ENCODE peak calls at places on chromosomes 12 and 14, in six cellular contexts. T is RWPE1, M is NCI-H345, S is occipital lobe, F is fibroblast of the aortic adventitia, O is Ammon's horn. Y is an unnamed sample.

GRCh38 chr12:58877243-58877743 is 43.0 kb downstream of the LRIG3 start:
- DNase-seq in T (peak; percentile 84), O (no peak), M (peak; percentile 26), S (no peak), F (peak; percentile 45), Y (peak; percentile 98)

GRCh38 chr12:66087365-66087943 is 43.1 kb downstream of the LLPH start:
- DNase-seq in M (peak; percentile 56), O (peak; percentile 77), T (peak; percentile 55), F (peak; percentile 87), S (peak; percentile 33), Y (peak; percentile 73)

GRCh38 chr12:3271146-3271545 is 194.0 kb downstream of the TSPAN9 start:
- DNase-seq in M (no peak), F (no peak), S (no peak), T (no peak), O (no peak), Y (no peak)

GRCh38 chr14:49861923-49862673 is 9.5 kb upstream of the NEMF start:
- DNase-seq in S (peak; percentile 72), M (peak; percentile 76), T (peak; percentile 56), F (peak; percentile 94), O (peak; percentile 86), Y (peak; percentile 82)

GRCh38 chr14:75748340-75748739 is 87.3 kb downstream of the TTLL5 start:
- DNase-seq in M (no peak), O (no peak), F (no peak), T (no peak), S (no peak), Y (no peak)

GRCh38 chr14:37328673-37329072 is 130.9 kb downstream of the MIPOL1 start:
- DNase-seq in O (no peak), T (no peak), S (no peak), M (no peak), F (no peak), Y (no peak)

GRCh38 chr14:99605299-99605961 is 1.4 kb upstream of the CCDC85C start:
- DNase-seq in F (peak; percentile 56), M (peak; percentile 90), S (peak; percentile 55), O (peak; percentile 68), T (peak; percentile 72), Y (peak; percentile 77)

GRCh38 chr12:76764856-76765255 is 941 bp downstream of the ZDHHC17 start:
- DNase-seq in S (no peak), T (peak; percentile 3), F (peak; percentile 27), M (peak; percentile 8), O (peak; percentile 37), Y (peak; percentile 31)

GRCh38 chr14:89428556-89429196 is 11.6 kb upstream of the FOXN3 start:
- DNase-seq in S (no peak), F (peak; percentile 31), T (peak; percentile 74), M (peak; percentile 87), O (peak; percentile 51), Y (peak; percentile 80)

GRCh38 chr14:77126074-77126325 is 15.6 kb downstream of the ZDHHC22 start:
- DNase-seq in O (no peak), T (no peak), F (no peak), M (no peak), S (no peak), Y (no peak)